ENCODE peak calls at places on chromosome 12, in four cellular contexts. V is AG09309; O is naive thymus-derived CD4-positive, alpha-beta T cell; F is HFF-Myc. H is an unnamed sample.

GRCh38 chr12:105083551-105084105 is 630 bp downstream of the ALDH1L2 start:
- DNase-seq in V (no peak), O (no peak), F (no peak), H (no peak)

GRCh38 chr12:92553389-92553788 is 149.4 kb upstream of the PLEKHG7 start:
- DNase-seq in V (no peak), O (no peak), F (no peak), H (no peak)

GRCh38 chr12:75155962-75156361 is 53.7 kb downstream of the KCNC2 start:
- DNase-seq in V (no peak), O (no peak), F (no peak), H (no peak)

GRCh38 chr12:121166356-121166755 is 33.7 kb downstream of the P2RX7 start:
- DNase-seq in V (no peak), O (no peak), F (no peak), H (no peak)

GRCh38 chr12:54044425-54045093 is 9.1 kb upstream of the HOXC4 start:
- DNase-seq in V (no peak), O (no peak), F (no peak), H (no peak)

GRCh38 chr12:131120831-131121271 is 167.1 kb downstream of the ADGRD1 start:
- DNase-seq in V (no peak), O (no peak), F (no peak), H (no peak)

GRCh38 chr12:108595711-108596647 is 1.9 kb downstream of the TMEM119 start:
- DNase-seq in V (no peak), O (no peak), F (no peak), H (no peak)

GRCh38 chr12:80154261-80154660 is 54.9 kb downstream of the OTOGL start:
- DNase-seq in V (no peak), O (no peak), F (no peak), H (no peak)

GRCh38 chr12:897386-897785 is 52.1 kb downstream of the RAD52 start:
- DNase-seq in V (no peak), O (no peak), F (no peak), H (no peak)

GRCh38 chr12:90630006-90630405 is 325.0 kb downstream of the CCER1 start:
- DNase-seq in V (no peak), O (no peak), F (no peak), H (no peak)

GRCh38 chr12:122356192-122356635 is 66.3 kb downstream of the CLIP1 start:
- DNase-seq in V (no peak), O (peak), F (peak), H (peak)

GRCh38 chr12:54021432-54022013 is 6.7 kb upstream of the HOXC6 start:
- DNase-seq in V (no peak), O (no peak), F (no peak), H (no peak)

GRCh38 chr12:72271401-72271740 is 799 bp upstream of the TRHDE start:
- DNase-seq in V (no peak), O (no peak), F (no peak), H (no peak)

GRCh38 chr12:75848533-75848932 is 183.0 kb downstream of the PHLDA1 start:
- DNase-seq in V (no peak), O (no peak), F (no peak), H (no peak)

GRCh38 chr12:63304844-63305243 is 153.8 kb upstream of the AVPR1A start:
- DNase-seq in V (no peak), O (no peak), F (no peak), H (no peak)

GRCh38 chr12:126572170-126572569 is 1506.9 kb downstream of the AACS start:
- DNase-seq in V (no peak), O (no peak), F (no peak), H (no peak)

GRCh38 chr12:67593041-67593870 is 55.3 kb upstream of the DYRK2 start:
- DNase-seq in V (no peak), O (peak), F (no peak), H (peak)

GRCh38 chr12:54658306-54659264 is 10.4 kb upstream of the DCD start:
- DNase-seq in V (no peak), O (peak), F (peak), H (no peak)

GRCh38 chr12:89919241-89919906 is 210.7 kb upstream of the ATP2B1 start:
- DNase-seq in V (no peak), O (no peak), F (no peak), H (no peak)

GRCh38 chr12:68189766-68190700 is 30.5 kb upstream of the IFNG start:
- DNase-seq in V (peak), O (peak), F (no peak), H (no peak)

GRCh38 chr12:45357547-45358417 is 141.9 kb downstream of the ANO6 start:
- DNase-seq in V (no peak), O (no peak), F (no peak), H (no peak)

GRCh38 chr12:130070017-130070653 is 92.1 kb upstream of the FZD10 start:
- DNase-seq in V (no peak), O (no peak), F (no peak), H (no peak)

GRCh38 chr12:57623811-57624390 is 9.1 kb downstream of the B4GALNT1 start:
- DNase-seq in V (no peak), O (no peak), F (no peak), H (no peak)

GRCh38 chr12:125871811-125872594 is 806.8 kb downstream of the AACS start:
- DNase-seq in V (no peak), O (no peak), F (no peak), H (no peak)

DNA sequence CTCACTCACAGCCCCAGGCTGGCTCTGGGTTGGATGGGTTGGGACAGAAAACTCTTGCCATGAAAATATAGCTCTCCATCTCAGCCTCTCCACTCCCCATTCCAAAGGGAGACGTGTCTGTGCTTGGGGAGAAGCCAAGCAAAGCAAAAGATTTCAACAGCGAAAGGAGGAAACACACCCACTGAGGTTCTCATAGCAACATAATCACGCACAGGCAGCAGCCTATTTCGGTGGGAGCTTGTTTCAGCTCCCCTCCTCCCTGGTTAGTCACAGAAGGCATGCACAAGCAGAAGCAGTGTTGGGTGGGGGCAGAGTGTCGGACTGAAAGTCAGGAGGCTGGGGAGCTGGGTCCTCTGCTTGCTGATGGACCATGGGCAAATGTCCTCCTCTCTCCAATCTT is 1.9 kb upstream of the PRMT8 start:
- DNase-seq in V (peak), O (no peak), F (no peak), H (peak)
- H3K4me3 ChIP-seq in V (no peak), O (no peak), F (no peak), H (no peak)

GRCh38 chr12:52689239-52689638 is 9.0 kb upstream of the KRT1 start:
- DNase-seq in V (no peak), O (no peak), F (no peak), H (no peak)

GRCh38 chr12:52691076-52691764 is 11.0 kb upstream of the KRT1 start:
- DNase-seq in V (no peak), O (peak), F (no peak), H (no peak)

GRCh38 chr12:52689936-52690335 is 9.7 kb upstream of the KRT1 start:
- DNase-seq in V (no peak), O (no peak), F (no peak), H (no peak)

GRCh38 chr12:52691765-52692150 is 11.6 kb upstream of the KRT1 start:
- DNase-seq in V (no peak), O (no peak), F (no peak), H (no peak)

GRCh38 chr12:52690351-52691075 is 10.3 kb upstream of the KRT1 start:
- DNase-seq in V (no peak), O (no peak), F (no peak), H (no peak)
- H3K4me3 ChIP-seq in V (no peak), O (peak), F (no peak), H (no peak)

GRCh38 chr12:109877504-109878246 is 2.7 kb downstream of the GLTP start:
- DNase-seq in V (no peak), O (no peak), F (no peak), H (no peak)
- H3K4me3 ChIP-seq in V (no peak), O (no peak), F (no peak), H (no peak)

GRCh38 chr12:32549675-32550079 is 129.4 kb upstream of the DNM1L start:
- DNase-seq in V (no peak), O (no peak), F (no peak), H (no peak)
- H3K4me3 ChIP-seq in V (no peak), O (no peak), F (no peak), H (no peak)

DNA sequence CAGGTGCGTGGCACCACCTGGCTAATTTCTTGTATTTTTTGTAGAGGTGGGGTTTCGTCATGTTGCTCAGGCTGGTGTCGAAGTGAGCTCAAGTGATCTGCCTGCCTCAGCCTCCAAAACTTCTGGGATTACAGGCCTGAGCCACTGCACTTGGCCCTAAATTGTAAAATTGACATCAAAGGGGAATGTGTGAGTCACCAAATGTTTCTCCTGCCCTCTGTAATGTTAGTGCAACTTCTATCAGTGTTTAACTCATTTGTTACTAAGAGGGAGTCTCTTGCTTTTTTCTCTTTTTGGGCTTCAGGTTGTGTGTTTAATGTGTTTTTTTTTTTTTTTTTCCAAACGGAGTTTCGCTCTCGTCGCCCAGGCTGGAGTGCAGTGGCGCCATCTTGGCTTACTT is 2.3 kb downstream of the TULP3 start:
- DNase-seq in V (peak), O (no peak), F (peak), H (no peak)
- H3K4me3 ChIP-seq in V (peak), O (no peak), F (peak), H (no peak)

GRCh38 chr12:112908548-112908947 is 1.8 kb downstream of the OAS1 start:
- DNase-seq in V (no peak), O (no peak), F (no peak), H (no peak)

GRCh38 chr12:112907415-112908157 is 824 bp downstream of the OAS1 start:
- DNase-seq in V (no peak), O (no peak), F (no peak), H (no peak)

GRCh38 chr12:112904571-112904970 is 2.2 kb upstream of the OAS1 start:
- DNase-seq in V (no peak), O (no peak), F (no peak), H (no peak)

GRCh38 chr12:112905451-112906089 is 1.2 kb upstream of the OAS1 start:
- DNase-seq in V (no peak), O (no peak), F (no peak), H (no peak)

GRCh38 chr12:112906712-112907414 is at the start of gene OAS1:
- DNase-seq in V (no peak), O (peak), F (peak), H (no peak)
- H3K4me3 ChIP-seq in V (peak), O (peak), F (peak), H (peak)

DNA sequence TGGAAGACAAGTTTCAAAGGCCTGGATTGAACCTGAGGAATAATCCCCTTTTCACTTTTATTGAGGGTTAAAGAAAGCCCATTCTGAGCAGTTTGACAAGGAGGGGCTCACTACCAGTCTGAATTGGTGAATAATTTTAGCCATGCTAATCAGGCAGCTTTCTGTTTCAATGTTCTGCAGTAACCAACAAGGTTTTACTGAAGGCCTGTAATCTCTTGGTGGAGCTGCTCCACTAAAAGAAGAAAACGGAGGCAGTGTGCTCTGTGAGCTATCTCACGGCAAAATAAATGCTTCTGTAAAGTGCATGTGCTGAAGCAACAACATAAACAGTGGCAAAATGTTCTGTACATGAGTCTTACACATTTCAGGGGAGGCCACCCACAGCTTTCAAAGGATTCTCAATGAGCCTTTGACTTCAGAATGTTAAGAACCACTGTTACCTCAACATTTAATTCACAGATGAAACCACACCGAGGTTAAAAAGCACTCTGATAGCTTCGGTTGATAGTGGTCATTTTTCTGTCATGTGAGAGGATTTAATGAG is 111.2 kb downstream of the LRIG3 start:
- DNase-seq in V (no peak), O (no peak), F (no peak), H (no peak)
- H3K4me3 ChIP-seq in V (no peak), O (no peak), F (no peak), H (no peak)

DNA sequence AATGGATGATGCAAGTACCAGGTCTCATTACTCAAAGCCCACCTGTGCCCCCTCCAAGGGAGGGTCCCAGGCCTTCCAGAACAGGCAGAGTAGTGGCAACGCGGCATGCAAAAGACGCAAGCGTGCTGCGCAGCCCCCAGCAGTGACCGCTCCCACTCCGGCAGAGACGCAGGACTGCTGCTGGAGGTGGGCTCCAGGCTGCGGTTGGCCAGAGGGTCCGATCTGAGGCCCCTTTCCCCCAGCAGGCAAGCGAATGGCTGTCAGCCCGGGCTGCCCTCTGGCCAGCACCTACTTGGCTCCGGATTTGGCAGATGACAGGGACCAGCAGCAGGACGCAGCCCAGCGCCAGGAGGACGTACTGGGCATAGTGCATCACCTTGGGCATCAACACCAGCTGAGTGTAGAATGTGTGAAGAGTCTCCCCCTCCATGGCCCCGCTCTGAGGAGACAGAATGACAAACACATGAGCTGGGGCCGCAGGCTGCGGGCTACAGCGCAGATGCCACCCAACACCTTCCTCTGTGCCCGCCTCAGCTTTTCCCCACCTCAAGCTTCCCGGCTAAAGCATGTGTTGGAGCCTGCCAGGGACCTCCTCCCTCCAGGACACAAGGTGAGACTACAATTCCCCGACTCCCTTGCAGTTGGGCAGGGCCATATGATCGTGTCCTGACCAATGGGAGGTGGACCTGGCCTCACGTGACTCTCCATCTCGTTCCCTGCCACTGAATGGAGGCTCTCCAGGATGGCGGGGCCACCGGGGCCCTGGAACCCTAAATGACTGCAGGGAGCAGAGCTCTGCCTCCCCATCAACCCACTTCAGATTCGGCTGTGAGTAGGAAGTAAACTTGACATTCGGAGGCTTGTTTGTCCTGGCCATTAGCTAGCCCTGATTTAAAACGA is 77.3 kb downstream of the SCARB1 start:
- DNase-seq in V (peak), O (no peak), F (no peak), H (no peak)
- H3K4me3 ChIP-seq in V (peak), O (no peak), F (no peak), H (no peak)

H was measured in keratinocyte.